ENCODE peak calls at places on chromosome 16, in four cellular contexts. Z, K, A and R are unnamed samples.

GRCh38 chr16:3009568-3010390 is 2.9 kb upstream of the CLDN9 start:
- DNase-seq in Z (no peak), K (no peak), A (peak), R (no peak)

GRCh38 chr16:58264961-58265479 is 29.8 kb downstream of the PRSS54 start:
- DNase-seq in A (no peak), Z (peak), K (peak), R (no peak)

GRCh38 chr16:66489818-66490217 is 60.1 kb downstream of the TK2 start:
- DNase-seq in K (no peak), Z (no peak), A (peak), R (peak)

GRCh38 chr16:72455743-72456659 is 284.0 kb upstream of the PMFBP1 start:
- DNase-seq in Z (no peak), A (peak), K (peak), R (no peak)

GRCh38 chr16:27985981-27986380 is 77.5 kb downstream of the GSG1L start:
- DNase-seq in A (no peak), K (no peak), Z (no peak), R (no peak)

GRCh38 chr16:28572659-28573510 is 19.2 kb downstream of the SGF29 start:
- DNase-seq in A (no peak), Z (no peak), K (peak), R (no peak)

GRCh38 chr16:17173134-17173729 is 297.5 kb downstream of the XYLT1 start:
- DNase-seq in A (peak), K (peak), Z (peak), R (peak)

GRCh38 chr16:10895053-10895946 is 18.3 kb downstream of the CIITA start:
- DNase-seq in A (no peak), Z (peak), K (peak), R (no peak)

GRCh38 chr16:74698220-74698619 is 2.4 kb downstream of the MLKL start:
- DNase-seq in A (no peak), K (no peak), Z (no peak), R (no peak)

GRCh38 chr16:27769561-27770222 is 219.7 kb downstream of the KATNIP start:
- DNase-seq in A (no peak), Z (no peak), K (peak), R (no peak)

GRCh38 chr16:57092786-57093301 is 461 bp downstream of the CPNE2 start:
- DNase-seq in K (peak), A (peak), Z (peak), R (no peak)

GRCh38 chr16:2156025-2156848 is 655 bp downstream of the TRAF7 start:
- DNase-seq in A (no peak), Z (no peak), K (peak), R (no peak)

GRCh38 chr16:57432989-57433388 is 14.2 kb downstream of the CIAPIN1 start:
- DNase-seq in A (peak), K (no peak), Z (no peak), R (no peak)

GRCh38 chr16:74871608-74872007 is 97.0 kb upstream of the FA2H start:
- DNase-seq in K (no peak), A (no peak), Z (no peak), R (no peak)

GRCh38 chr16:4017807-4018206 is 98.4 kb downstream of the ADCY9 start:
- DNase-seq in Z (no peak), A (no peak), K (no peak), R (no peak)

GRCh38 chr16:83473926-83474660 is 333.7 kb upstream of the HSBP1 start:
- DNase-seq in K (no peak), Z (no peak), A (no peak), R (no peak)

GRCh38 chr16:4664538-4665418 is 28.6 kb upstream of the NUDT16L1 start:
- DNase-seq in A (peak), K (no peak), Z (no peak), R (peak)

GRCh38 chr16:30609002-30609927 is 924 bp downstream of the ZNF689 start:
- DNase-seq in K (peak), A (peak), Z (peak), R (peak)

GRCh38 chr16:49478107-49478506 is 104.5 kb downstream of the C16orf78 start:
- DNase-seq in A (no peak), Z (no peak), K (no peak), R (no peak)

GRCh38 chr16:75108792-75109731 is 7.5 kb downstream of the LDHD start:
- DNase-seq in A (peak), K (peak), Z (peak), R (peak)

GRCh38 chr16:19119564-19119963 is 5.8 kb downstream of the ITPRIPL2 start:
- DNase-seq in K (peak), A (no peak), Z (no peak), R (no peak)

GRCh38 chr16:47519037-47519436 is 57.9 kb downstream of the PHKB start:
- DNase-seq in K (no peak), Z (no peak), A (no peak), R (no peak)

GRCh38 chr16:77722315-77723107 is at the start of gene NUDT7:
- DNase-seq in K (peak), Z (peak), A (peak), R (peak)

GRCh38 chr16:58022601-58023371 is 2.8 kb upstream of the MMP15 start:
- DNase-seq in K (peak), Z (peak), A (peak), R (peak)

GRCh38 chr16:79436885-79437284 is 163.7 kb downstream of the MAF start:
- DNase-seq in A (no peak), K (no peak), Z (no peak), R (no peak)

DNA sequence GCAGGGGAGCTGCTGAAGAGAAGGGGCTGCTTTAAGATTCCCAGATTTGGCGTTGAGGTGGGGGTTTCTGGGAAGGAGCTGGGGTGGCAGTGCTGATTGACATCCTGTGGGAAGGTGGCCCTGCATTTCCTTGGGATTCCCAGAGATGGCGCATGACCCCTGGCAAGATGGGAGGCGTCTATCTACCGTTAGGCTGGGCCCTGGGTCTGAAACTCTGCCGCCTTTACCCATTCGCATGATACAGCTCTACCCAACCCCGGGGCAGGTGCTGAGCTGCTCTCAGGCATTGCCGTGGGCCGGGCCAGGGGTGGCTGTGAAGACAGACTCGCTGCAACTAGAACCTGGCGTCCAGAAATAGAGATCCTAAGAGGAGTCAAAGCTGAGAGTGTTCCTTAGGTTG is 9.9 kb upstream of the MVD start:
- DNase-seq in K (no peak), A (no peak), Z (no peak), R (no peak)
- TF ChIP-seq CTCF in K (peak), A (no peak), Z (no peak), R (no peak)

DNA sequence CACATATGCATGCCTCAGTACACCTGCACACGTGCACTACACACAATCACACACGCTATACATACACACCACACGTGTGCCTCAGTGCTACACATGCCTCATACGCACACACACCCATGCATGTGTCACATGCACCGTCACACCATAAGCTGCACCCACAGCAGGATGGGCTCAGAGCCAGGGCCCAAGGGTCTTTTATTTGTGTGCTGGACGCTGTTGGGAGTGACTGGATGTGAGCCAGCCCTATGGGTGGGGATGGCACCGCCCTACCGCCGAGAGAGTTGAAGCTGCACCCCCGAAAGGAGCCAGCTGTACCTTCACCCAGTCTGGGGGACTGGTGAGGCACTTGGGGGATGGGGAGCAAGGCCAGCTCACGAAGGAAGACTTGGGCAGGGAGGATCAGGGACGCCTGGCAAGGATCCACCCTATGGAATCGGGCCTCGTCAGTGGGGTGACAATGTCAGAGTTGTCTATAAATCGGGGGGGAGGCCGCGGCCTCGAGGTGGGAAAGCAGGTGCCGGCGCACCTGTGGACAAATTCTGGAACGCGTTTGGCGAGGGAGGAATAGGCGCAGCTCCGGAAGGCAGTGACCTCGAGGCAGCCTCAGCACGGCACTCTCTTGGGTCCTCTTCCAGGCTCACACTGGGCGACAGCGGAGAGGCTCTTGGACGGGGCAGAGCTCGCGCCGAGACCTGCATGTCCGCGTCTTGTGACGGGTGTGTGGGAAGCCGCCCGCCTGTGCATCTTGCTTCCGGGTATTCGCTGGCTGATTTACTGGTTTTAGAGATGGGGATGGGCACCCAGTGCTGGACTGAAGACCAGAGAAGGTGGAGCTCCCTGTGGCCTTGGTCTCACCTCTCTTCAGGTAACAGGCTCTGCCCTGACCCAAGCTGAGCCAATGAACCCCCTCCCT is 7.3 kb downstream of the RGS11 start:
- DNase-seq in A (no peak), K (no peak), Z (no peak), R (no peak)
- H3K27ac ChIP-seq in A (no peak), K (no peak), Z (no peak), R (no peak)

GRCh38 chr16:68433316-68433715 is 15.0 kb downstream of the SMPD3 start:
- DNase-seq in A (no peak), Z (no peak), K (no peak), R (no peak)

GRCh38 chr16:68434654-68435210 is 13.6 kb downstream of the SMPD3 start:
- DNase-seq in A (peak), K (no peak), Z (no peak), R (no peak)

GRCh38 chr16:68432701-68433100 is 15.6 kb downstream of the SMPD3 start:
- DNase-seq in K (no peak), Z (no peak), A (no peak), R (no peak)

DNA sequence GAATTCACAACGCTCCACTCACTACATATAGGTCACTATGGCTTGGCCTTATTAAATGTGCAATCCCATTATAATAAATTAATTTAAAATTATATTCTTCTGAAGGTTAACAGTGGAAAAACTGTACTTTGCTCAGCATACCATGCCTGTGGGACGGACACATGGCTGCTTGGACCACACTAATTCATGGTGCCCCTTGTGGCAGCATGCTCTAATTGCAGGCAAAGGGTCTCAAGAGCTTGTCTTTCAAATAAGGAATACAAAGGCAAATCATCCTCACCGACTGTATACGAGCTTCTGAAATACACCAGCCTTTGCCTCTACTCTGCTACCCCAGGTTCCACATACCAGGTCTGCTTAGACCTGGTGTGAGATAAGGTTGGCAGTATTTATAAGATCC is 11.7 kb downstream of the SMPD3 start:
- DNase-seq in A (no peak), Z (no peak), K (no peak), R (no peak)
- TF ChIP-seq CTCF in A (no peak), Z (no peak), K (peak), R (no peak)

DNA sequence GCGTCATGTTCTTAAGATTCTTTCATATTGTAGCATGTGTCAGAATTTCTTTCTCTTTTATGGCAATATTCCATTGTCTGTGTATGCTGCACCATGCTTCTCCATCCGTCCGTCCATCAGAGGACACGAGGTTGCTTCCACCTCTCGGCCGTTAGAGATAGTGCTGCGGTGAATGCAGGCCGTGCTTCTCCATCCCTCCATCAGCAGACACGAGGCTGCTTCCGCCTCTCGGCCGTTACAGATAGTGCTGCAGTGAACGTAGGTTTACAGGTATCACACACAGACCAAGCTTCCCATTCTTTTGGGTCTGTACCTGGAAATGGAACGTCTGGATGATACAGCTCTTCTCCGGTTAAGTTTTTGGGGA is 113.5 kb downstream of the CMIP start:
- DNase-seq in Z (no peak), A (no peak), K (no peak), R (no peak)
- H3K27ac ChIP-seq in Z (no peak), A (peak), K (no peak), R (no peak)